ENCODE peak calls at places on chromosomes 5 and 9, in five cellular contexts. J, H, Q, B and A are unnamed samples. For H3K27me3, the result is how much of the 10 kb centered on the place peaks cover.

GRCh38 chr9:70580593-70581195 is 166.2 kb upstream of the KLF9 start:
- DNase-seq in J (no peak), H (no peak), Q (no peak), B (no peak), A (no peak)

GRCh38 chr5:135243194-135244191 is 155.5 kb downstream of the MACROH2A1 start:
- DNase-seq in J (peak), H (no peak), Q (no peak), B (no peak), A (no peak)

GRCh38 chr9:127715443-127716337 is at the start of the genes PTRH1 and TTC16:
- DNase-seq in J (peak), H (peak), Q (peak), B (peak), A (peak)

GRCh38 chr9:126470251-126470993 is 143.3 kb upstream of the LMX1B start:
- DNase-seq in J (no peak), H (no peak), Q (no peak), B (no peak), A (no peak)

GRCh38 chr9:37036237-37037136 is 2.4 kb upstream of the PAX5 start:
- DNase-seq in J (peak), H (no peak), Q (no peak), B (peak), A (no peak)

GRCh38 chr5:135551593-135552447 is 16.1 kb upstream of the NEUROG1 start:
- DNase-seq in J (peak), H (peak), Q (peak), B (peak), A (peak)

GRCh38 chr5:150138551-150139265 is 16.9 kb downstream of the PDGFRB start:
- DNase-seq in J (peak), H (peak), Q (peak), B (no peak), A (peak)

GRCh38 chr9:32877639-32878217 is 94.4 kb downstream of the TMEM215 start:
- DNase-seq in J (no peak), H (no peak), Q (no peak), B (no peak), A (no peak)

GRCh38 chr9:131562032-131562959 is 17.0 kb downstream of the PRRT1B start:
- DNase-seq in J (no peak), H (no peak), Q (no peak), B (peak), A (no peak)

GRCh38 chr5:54754420-54754819 is 231.0 kb downstream of the ESM1 start:
- DNase-seq in J (no peak), H (no peak), Q (no peak), B (no peak), A (no peak)

GRCh38 chr9:136011703-136012496 is 50.7 kb upstream of the UBAC1 start:
- DNase-seq in J (peak), H (no peak), Q (peak), B (no peak), A (no peak)

GRCh38 chr5:179836225-179837019 is 15.7 kb downstream of the SQSTM1 start:
- DNase-seq in J (no peak), H (no peak), Q (no peak), B (no peak), A (no peak)

GRCh38 chr5:133936611-133937015 is 31.8 kb downstream of the C5orf15 start:
- DNase-seq in J (no peak), H (no peak), Q (no peak), B (no peak), A (no peak)

GRCh38 chr5:143812085-143812705 is at the start of gene HMHB1:
- DNase-seq in J (no peak), H (no peak), Q (no peak), B (no peak), A (no peak)

GRCh38 chr9:35606726-35607125 is 1.7 kb downstream of the TESK1 start:
- DNase-seq in J (no peak), H (no peak), Q (no peak), B (no peak), A (no peak)

GRCh38 chr9:133275105-133276000 is at the start of gene ABO:
- DNase-seq in J (peak), H (no peak), Q (peak), B (no peak), A (no peak)

GRCh38 chr5:119036101-119036762 is 34.7 kb upstream of the DMXL1 start:
- DNase-seq in J (no peak), H (peak), Q (no peak), B (peak), A (no peak)

GRCh38 chr9:112387115-112387514 is 7.2 kb downstream of the HSDL2 start:
- DNase-seq in J (no peak), H (no peak), Q (no peak), B (no peak), A (no peak)

GRCh38 chr5:31827862-31828261 is 188.9 kb downstream of the PDZD2 start:
- DNase-seq in J (no peak), H (peak), Q (no peak), B (peak), A (no peak)

GRCh38 chr5:147534172-147534951 is 24.5 kb upstream of the DPYSL3 start:
- DNase-seq in J (no peak), H (no peak), Q (no peak), B (no peak), A (no peak)

GRCh38 chr5:169810542-169810941 is 169.8 kb downstream of the INSYN2B start:
- DNase-seq in J (no peak), H (no peak), Q (no peak), B (no peak), A (no peak)

GRCh38 chr9:21558079-21558478 is 76.0 kb upstream of the IFNE start:
- DNase-seq in J (no peak), H (no peak), Q (no peak), B (no peak), A (no peak)

GRCh38 chr9:35756743-35757526 is 2.9 kb upstream of the MSMP start:
- DNase-seq in J (no peak), H (no peak), Q (peak), B (peak), A (no peak)

GRCh38 chr5:65015767-65016166 is 247.0 kb downstream of the CWC27 start:
- DNase-seq in J (no peak), H (no peak), Q (no peak), B (no peak), A (no peak)

GRCh38 chr5:164302533-164303235 is 797.3 kb downstream of the MAT2B start:
- DNase-seq in J (no peak), H (no peak), Q (no peak), B (peak), A (no peak)

GRCh38 chr5:179549973-179550510 is 312 bp upstream of the RUFY1 start:
- DNase-seq in J (no peak), H (no peak), Q (no peak), B (peak), A (no peak)

GRCh38 chr5:172648008-172648359 is 6.9 kb downstream of the NEURL1B start:
- DNase-seq in J (no peak), H (no peak), Q (no peak), B (no peak), A (no peak)

GRCh38 chr5:61082516-61083280 is 79.6 kb downstream of the SMIM15 start:
- DNase-seq in J (no peak), H (no peak), Q (no peak), B (peak), A (no peak)

GRCh38 chr5:16744164-16744880 is 127.5 kb upstream of the RETREG1 start:
- DNase-seq in J (no peak), H (no peak), Q (no peak), B (no peak), A (no peak)

GRCh38 chr5:58462623-58463230 is 2.8 kb upstream of the PLK2 start:
- DNase-seq in J (peak), H (no peak), Q (peak), B (peak), A (no peak)

GRCh38 chr9:133686642-133687575 is 50.7 kb downstream of the DBH start:
- DNase-seq in J (no peak), H (no peak), Q (peak), B (no peak), A (no peak)

GRCh38 chr9:81771606-81772005 is 82.3 kb upstream of the TLE1 start:
- DNase-seq in J (no peak), H (no peak), Q (no peak), B (peak), A (no peak)

GRCh38 chr9:135416771-135417290 is 62.8 kb upstream of the PPP1R26 start:
- DNase-seq in J (no peak), H (no peak), Q (no peak), B (no peak), A (no peak)

GRCh38 chr9:124213396-124213795 is 44.4 kb upstream of the NEK6 start:
- DNase-seq in J (no peak), H (no peak), Q (no peak), B (no peak), A (no peak)

GRCh38 chr5:87605663-87606062 is 192.9 kb upstream of the CCNH start:
- DNase-seq in J (no peak), H (no peak), Q (no peak), B (no peak), A (no peak)

GRCh38 chr9:11821541-11821940 is 871.6 kb upstream of the TYRP1 start:
- DNase-seq in J (no peak), H (no peak), Q (no peak), B (no peak), A (no peak)
- H3K27me3 ChIP-seq in J (under half), H (under half), Q (under half), B (under half), A (under half)

GRCh38 chr5:88647901-88648300 is 235.1 kb downstream of the MEF2C start:
- DNase-seq in J (no peak), H (no peak), Q (no peak), B (no peak), A (no peak)

GRCh38 chr5:88658005-88658404 is 225.0 kb downstream of the MEF2C start:
- DNase-seq in J (no peak), H (no peak), Q (no peak), B (no peak), A (no peak)

GRCh38 chr5:88657166-88657565 is 225.8 kb downstream of the MEF2C start:
- DNase-seq in J (no peak), H (no peak), Q (no peak), B (no peak), A (no peak)

GRCh38 chr5:88656196-88656935 is 226.6 kb downstream of the MEF2C start:
- DNase-seq in J (no peak), H (no peak), Q (no peak), B (no peak), A (no peak)

DNA sequence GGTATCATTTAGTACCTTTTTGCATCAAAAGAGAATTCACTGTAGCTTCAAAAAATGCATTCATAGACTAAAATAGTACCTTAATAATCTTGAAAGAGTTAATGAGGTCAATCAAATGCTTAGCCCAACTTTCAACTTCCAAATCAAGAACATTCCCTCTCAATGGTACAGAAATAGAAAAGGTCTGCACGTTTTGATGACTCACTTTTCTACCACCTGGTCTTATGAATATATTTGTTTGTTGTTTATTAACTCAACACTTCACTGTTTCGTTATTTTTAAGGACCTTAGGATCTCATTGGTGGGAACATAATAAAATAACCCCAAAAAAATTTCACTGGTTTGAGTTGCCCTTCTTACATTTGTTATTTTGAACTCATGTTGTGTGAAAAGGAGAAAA is 229.5 kb downstream of the MEF2C start:
- DNase-seq in J (no peak), H (no peak), Q (no peak), B (no peak), A (no peak)
- H3K4me3 ChIP-seq in J (no peak), H (no peak), Q (no peak), B (no peak), A (no peak)

DNA sequence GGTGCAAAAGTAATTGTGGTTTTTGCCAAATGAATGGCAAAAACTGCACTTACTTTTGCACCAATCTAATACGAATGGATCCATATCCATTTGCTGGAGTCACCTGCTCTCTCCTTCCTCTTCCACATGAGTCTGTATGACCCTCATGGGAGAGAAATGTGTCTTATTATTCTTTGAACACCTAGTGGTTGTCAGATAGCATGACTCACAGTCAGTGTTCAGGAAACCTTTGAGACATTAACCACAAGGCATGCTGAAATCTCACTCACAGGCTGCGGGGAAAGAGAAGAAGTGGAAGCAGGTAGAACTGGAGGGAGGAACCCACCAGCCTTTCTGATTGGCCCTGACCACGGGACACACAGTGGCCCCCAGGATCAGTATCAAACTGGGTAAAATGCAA is 222.8 kb upstream of the KLF4 start:
- DNase-seq in J (no peak), H (no peak), Q (no peak), B (peak), A (no peak)
- H3K27ac ChIP-seq in J (no peak), H (no peak), Q (no peak), B (peak), A (no peak)

DNA sequence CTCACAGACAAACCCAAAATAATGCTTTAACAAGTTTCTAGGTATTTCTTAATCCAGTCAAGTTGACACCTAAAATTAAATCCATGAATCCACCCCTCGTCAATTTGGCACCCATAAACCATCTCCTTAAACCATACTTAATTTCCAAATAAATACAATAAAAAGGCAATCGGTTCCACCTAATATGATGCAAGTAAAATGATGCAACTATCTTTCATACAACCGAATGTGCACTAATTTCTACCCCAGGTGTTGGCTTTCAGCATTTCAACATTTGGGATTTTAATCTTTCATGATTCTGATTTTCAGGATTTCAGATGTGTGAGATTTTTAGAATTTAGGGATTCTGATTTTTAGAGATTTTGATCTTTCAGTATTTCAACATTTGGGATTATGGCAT is 17.3 kb downstream of the PRKAA1 start:
- DNase-seq in J (no peak), H (no peak), Q (no peak), B (no peak), A (no peak)
- H3K27me3 ChIP-seq in J (under half), H (under half), Q (under half), B (under half), A (under half)

GRCh38 chr5:77645158-77645994 is 6.9 kb upstream of the OTP start:
- DNase-seq in J (no peak), H (no peak), Q (no peak), B (no peak), A (no peak)
- H3K4me3 ChIP-seq in J (peak), H (no peak), Q (no peak), B (no peak), A (peak)

GRCh38 chr9:121935744-121936143 is 157.4 kb downstream of the TTLL11 start:
- DNase-seq in J (no peak), H (no peak), Q (no peak), B (no peak), A (no peak)
- H3K27ac ChIP-seq in J (no peak), H (no peak), Q (no peak), B (no peak), A (no peak)

GRCh38 chr9:82924243-82924605 is 138.7 kb downstream of the RASEF start:
- DNase-seq in J (no peak), H (no peak), Q (no peak), B (no peak), A (no peak)
- H3K27me3 ChIP-seq in J (under half), H (under half), Q (under half), B (under half), A (under half)

GRCh38 chr9:113887436-113887835 is 11.3 kb downstream of the ZNF618 start:
- DNase-seq in J (no peak), H (no peak), Q (no peak), B (no peak), A (no peak)

GRCh38 chr9:113886933-113887332 is 10.8 kb downstream of the ZNF618 start:
- DNase-seq in J (no peak), H (no peak), Q (no peak), B (no peak), A (no peak)

GRCh38 chr9:113885183-113886002 is 9.3 kb downstream of the ZNF618 start:
- DNase-seq in J (no peak), H (no peak), Q (no peak), B (no peak), A (no peak)

GRCh38 chr9:113886003-113886324 is 9.9 kb downstream of the ZNF618 start:
- DNase-seq in J (no peak), H (no peak), Q (no peak), B (no peak), A (no peak)

DNA sequence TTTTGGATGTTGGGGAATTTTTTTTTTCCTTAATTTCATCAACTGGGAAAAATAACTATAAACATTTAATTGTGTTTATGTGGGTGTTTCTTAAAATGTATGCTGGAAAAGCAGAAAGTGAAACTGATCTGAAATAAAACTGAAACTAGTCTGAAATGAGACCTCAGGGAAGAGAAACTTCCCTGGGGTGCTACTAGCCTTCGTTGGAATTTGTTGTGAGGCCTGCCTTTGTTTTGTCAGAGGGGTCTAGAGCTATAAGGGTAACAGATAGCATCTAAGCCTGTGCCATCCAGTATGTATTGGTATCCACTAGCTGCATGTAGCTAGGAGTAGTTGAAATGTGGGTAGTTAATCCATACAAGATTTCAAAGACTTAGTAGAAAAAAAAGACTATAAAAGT is 10.4 kb downstream of the ZNF618 start:
- DNase-seq in J (no peak), H (no peak), Q (no peak), B (no peak), A (no peak)
- H3K4me3 ChIP-seq in J (no peak), H (peak), Q (peak), B (no peak), A (peak)

GRCh38 chr5:1103093-1103492 is 8.8 kb downstream of the SLC12A7 start:
- DNase-seq in J (no peak), H (no peak), Q (no peak), B (no peak), A (no peak)

GRCh38 chr5:1099931-1100651 is 11.8 kb downstream of the SLC12A7 start:
- DNase-seq in J (no peak), H (no peak), Q (no peak), B (no peak), A (no peak)

GRCh38 chr5:1100652-1101574 is 10.9 kb downstream of the SLC12A7 start:
- DNase-seq in J (no peak), H (no peak), Q (no peak), B (no peak), A (no peak)

GRCh38 chr5:1103505-1104326 is 8.1 kb downstream of the SLC12A7 start:
- DNase-seq in J (peak), H (no peak), Q (peak), B (no peak), A (no peak)

GRCh38 chr5:1101991-1102713 is 9.7 kb downstream of the SLC12A7 start:
- DNase-seq in J (peak), H (no peak), Q (peak), B (no peak), A (no peak)
- H3K27ac ChIP-seq in J (peak), H (no peak), Q (peak), B (no peak), A (no peak)